ENCODE peak calls at places on chromosomes 3 and 15, in seven cellular contexts. One of them, this sample, is unnamed.

GRCh38 chr3:174439621-174440349 is 419.3 kb upstream of the NAALADL2 start:
- DNase-seq in GM13976: no peak
- DNase-seq in lower leg skin: peak
- DNase-seq in neural progenitor cell: peak
- DNase-seq in brain microvascular endothelial cell: peak
- DNase-seq in SK-N-SH: no peak
- DNase-seq in epithelial cell of esophagus: peak
- DNase-seq in this sample: no peak

GRCh38 chr3:184040010-184040409 is 8.5 kb downstream of the HTR3D start:
- DNase-seq in GM13976: no peak
- DNase-seq in lower leg skin: no peak
- DNase-seq in neural progenitor cell: peak
- DNase-seq in brain microvascular endothelial cell: peak
- DNase-seq in SK-N-SH: peak
- DNase-seq in epithelial cell of esophagus: peak
- DNase-seq in this sample: no peak

GRCh38 chr15:44243829-44244228 is 44.7 kb upstream of the GOLM2 start:
- DNase-seq in GM13976: no peak
- DNase-seq in lower leg skin: no peak
- DNase-seq in neural progenitor cell: no peak
- DNase-seq in brain microvascular endothelial cell: no peak
- DNase-seq in SK-N-SH: no peak
- DNase-seq in epithelial cell of esophagus: no peak
- DNase-seq in this sample: no peak

GRCh38 chr3:72334681-72335457 is 513.4 kb downstream of the SHQ1 start:
- DNase-seq in GM13976: no peak
- DNase-seq in lower leg skin: no peak
- DNase-seq in neural progenitor cell: peak
- DNase-seq in brain microvascular endothelial cell: no peak
- DNase-seq in SK-N-SH: peak
- DNase-seq in epithelial cell of esophagus: no peak
- DNase-seq in this sample: no peak

GRCh38 chr3:184229424-184230080 is at the start of gene VWA5B2:
- DNase-seq in GM13976: peak
- DNase-seq in lower leg skin: no peak
- DNase-seq in neural progenitor cell: peak
- DNase-seq in brain microvascular endothelial cell: no peak
- DNase-seq in SK-N-SH: peak
- DNase-seq in epithelial cell of esophagus: peak
- DNase-seq in this sample: peak

GRCh38 chr3:80771085-80771484 is 990.4 kb downstream of the GBE1 start:
- DNase-seq in GM13976: no peak
- DNase-seq in lower leg skin: no peak
- DNase-seq in neural progenitor cell: no peak
- DNase-seq in brain microvascular endothelial cell: no peak
- DNase-seq in SK-N-SH: peak
- DNase-seq in epithelial cell of esophagus: no peak
- DNase-seq in this sample: no peak

GRCh38 chr3:8233938-8234337 is 267.7 kb upstream of the LMCD1 start:
- DNase-seq in GM13976: no peak
- DNase-seq in lower leg skin: no peak
- DNase-seq in neural progenitor cell: no peak
- DNase-seq in brain microvascular endothelial cell: no peak
- DNase-seq in SK-N-SH: no peak
- DNase-seq in epithelial cell of esophagus: no peak
- DNase-seq in this sample: no peak

GRCh38 chr15:82945326-82945725 is 7.2 kb downstream of the HOMER2 start:
- DNase-seq in GM13976: no peak
- DNase-seq in lower leg skin: no peak
- DNase-seq in neural progenitor cell: no peak
- DNase-seq in brain microvascular endothelial cell: no peak
- DNase-seq in SK-N-SH: no peak
- DNase-seq in epithelial cell of esophagus: no peak
- DNase-seq in this sample: no peak

GRCh38 chr15:26095710-26096330 is 232.7 kb upstream of the ATP10A start:
- DNase-seq in GM13976: no peak
- DNase-seq in lower leg skin: no peak
- DNase-seq in neural progenitor cell: peak
- DNase-seq in brain microvascular endothelial cell: no peak
- DNase-seq in SK-N-SH: no peak
- DNase-seq in epithelial cell of esophagus: no peak
- DNase-seq in this sample: no peak

GRCh38 chr3:141235661-141236171 is 4.1 kb downstream of the PXYLP1 start:
- DNase-seq in GM13976: no peak
- DNase-seq in lower leg skin: no peak
- DNase-seq in neural progenitor cell: no peak
- DNase-seq in brain microvascular endothelial cell: no peak
- DNase-seq in SK-N-SH: no peak
- DNase-seq in epithelial cell of esophagus: no peak
- DNase-seq in this sample: no peak

GRCh38 chr3:179991877-179992276 is 44.9 kb downstream of the PEX5L start:
- DNase-seq in GM13976: no peak
- DNase-seq in lower leg skin: no peak
- DNase-seq in neural progenitor cell: no peak
- DNase-seq in brain microvascular endothelial cell: no peak
- DNase-seq in SK-N-SH: no peak
- DNase-seq in epithelial cell of esophagus: peak
- DNase-seq in this sample: no peak

GRCh38 chr3:188690932-188691331 is 480.8 kb upstream of the TPRG1 start:
- DNase-seq in GM13976: no peak
- DNase-seq in lower leg skin: no peak
- DNase-seq in neural progenitor cell: no peak
- DNase-seq in brain microvascular endothelial cell: no peak
- DNase-seq in SK-N-SH: no peak
- DNase-seq in epithelial cell of esophagus: no peak
- DNase-seq in this sample: no peak

GRCh38 chr3:61650276-61650675 is 88.9 kb downstream of the PTPRG start:
- DNase-seq in GM13976: no peak
- DNase-seq in lower leg skin: peak
- DNase-seq in neural progenitor cell: no peak
- DNase-seq in brain microvascular endothelial cell: no peak
- DNase-seq in SK-N-SH: no peak
- DNase-seq in epithelial cell of esophagus: no peak
- DNase-seq in this sample: no peak

GRCh38 chr3:61646360-61646759 is 85.0 kb downstream of the PTPRG start:
- DNase-seq in GM13976: no peak
- DNase-seq in lower leg skin: no peak
- DNase-seq in neural progenitor cell: no peak
- DNase-seq in brain microvascular endothelial cell: no peak
- DNase-seq in SK-N-SH: no peak
- DNase-seq in epithelial cell of esophagus: no peak
- DNase-seq in this sample: no peak

GRCh38 chr3:61645148-61645547 is 83.8 kb downstream of the PTPRG start:
- DNase-seq in GM13976: no peak
- DNase-seq in lower leg skin: no peak
- DNase-seq in neural progenitor cell: no peak
- DNase-seq in brain microvascular endothelial cell: no peak
- DNase-seq in SK-N-SH: no peak
- DNase-seq in epithelial cell of esophagus: peak
- DNase-seq in this sample: no peak

GRCh38 chr3:61649381-61650170 is 88.2 kb downstream of the PTPRG start:
- DNase-seq in GM13976: no peak
- DNase-seq in lower leg skin: no peak
- DNase-seq in neural progenitor cell: no peak
- DNase-seq in brain microvascular endothelial cell: no peak
- DNase-seq in SK-N-SH: no peak
- DNase-seq in epithelial cell of esophagus: no peak
- DNase-seq in this sample: no peak

GRCh38 chr3:61646851-61647525 is 85.6 kb downstream of the PTPRG start:
- DNase-seq in GM13976: no peak
- DNase-seq in lower leg skin: no peak
- DNase-seq in neural progenitor cell: no peak
- DNase-seq in brain microvascular endothelial cell: no peak
- DNase-seq in SK-N-SH: no peak
- DNase-seq in epithelial cell of esophagus: no peak
- DNase-seq in this sample: no peak
- TF ChIP-seq CTCF in GM13976: no peak
- TF ChIP-seq CTCF in lower leg skin: no peak
- TF ChIP-seq CTCF in neural progenitor cell: no peak
- TF ChIP-seq CTCF in brain microvascular endothelial cell: no peak
- TF ChIP-seq CTCF in SK-N-SH: no peak
- TF ChIP-seq CTCF in epithelial cell of esophagus: no peak
- TF ChIP-seq CTCF in this sample: no peak

GRCh38 chr3:159877924-159878323 is 110.7 kb upstream of the IL12A start:
- DNase-seq in GM13976: no peak
- DNase-seq in lower leg skin: no peak
- DNase-seq in neural progenitor cell: no peak
- DNase-seq in brain microvascular endothelial cell: no peak
- DNase-seq in SK-N-SH: no peak
- DNase-seq in epithelial cell of esophagus: peak
- DNase-seq in this sample: no peak

GRCh38 chr3:159870723-159871122 is 117.9 kb upstream of the IL12A start:
- DNase-seq in GM13976: no peak
- DNase-seq in lower leg skin: no peak
- DNase-seq in neural progenitor cell: no peak
- DNase-seq in brain microvascular endothelial cell: no peak
- DNase-seq in SK-N-SH: no peak
- DNase-seq in epithelial cell of esophagus: no peak
- DNase-seq in this sample: no peak

GRCh38 chr3:159867372-159867771 is 121.3 kb upstream of the IL12A start:
- DNase-seq in GM13976: no peak
- DNase-seq in lower leg skin: no peak
- DNase-seq in neural progenitor cell: no peak
- DNase-seq in brain microvascular endothelial cell: no peak
- DNase-seq in SK-N-SH: no peak
- DNase-seq in epithelial cell of esophagus: no peak
- DNase-seq in this sample: no peak

GRCh38 chr3:159872374-159873109 is 116.1 kb upstream of the IL12A start:
- DNase-seq in GM13976: no peak
- DNase-seq in lower leg skin: no peak
- DNase-seq in neural progenitor cell: no peak
- DNase-seq in brain microvascular endothelial cell: peak
- DNase-seq in SK-N-SH: no peak
- DNase-seq in epithelial cell of esophagus: peak
- DNase-seq in this sample: no peak
- TF ChIP-seq CTCF in GM13976: no peak
- TF ChIP-seq CTCF in lower leg skin: no peak
- TF ChIP-seq CTCF in neural progenitor cell: no peak
- TF ChIP-seq CTCF in brain microvascular endothelial cell: peak
- TF ChIP-seq CTCF in SK-N-SH: peak
- TF ChIP-seq CTCF in epithelial cell of esophagus: peak
- TF ChIP-seq CTCF in this sample: no peak

DNA sequence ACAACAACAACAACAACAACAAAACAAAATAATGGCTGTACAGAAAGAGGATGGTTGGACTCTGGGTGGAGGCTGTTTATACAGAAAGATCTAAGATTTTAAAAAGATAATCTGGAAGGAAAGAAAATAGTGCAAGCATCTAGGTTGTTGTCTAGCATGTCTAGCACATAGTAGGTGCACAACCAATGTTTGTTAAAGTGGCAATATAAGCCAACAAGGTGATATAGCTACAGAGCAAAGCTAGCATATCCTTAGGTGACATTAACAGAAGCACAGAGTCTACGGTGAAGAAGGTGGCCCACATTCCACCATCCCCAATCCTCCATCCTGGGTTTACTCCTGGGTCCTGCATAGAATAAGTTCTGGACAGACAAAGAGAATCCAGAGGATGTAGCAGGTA is 4.7 kb downstream of the TMEM40 start:
- DNase-seq in GM13976: no peak
- DNase-seq in lower leg skin: no peak
- DNase-seq in neural progenitor cell: no peak
- DNase-seq in brain microvascular endothelial cell: no peak
- DNase-seq in SK-N-SH: no peak
- DNase-seq in epithelial cell of esophagus: no peak
- DNase-seq in this sample: no peak
- TF ChIP-seq CTCF in GM13976: no peak
- TF ChIP-seq CTCF in lower leg skin: no peak
- TF ChIP-seq CTCF in neural progenitor cell: no peak
- TF ChIP-seq CTCF in brain microvascular endothelial cell: no peak
- TF ChIP-seq CTCF in SK-N-SH: no peak
- TF ChIP-seq CTCF in epithelial cell of esophagus: no peak
- TF ChIP-seq CTCF in this sample: no peak

GRCh38 chr15:50320504-50320903 is 34.5 kb downstream of the GABPB1 start:
- DNase-seq in GM13976: no peak
- DNase-seq in lower leg skin: no peak
- DNase-seq in neural progenitor cell: no peak
- DNase-seq in brain microvascular endothelial cell: no peak
- DNase-seq in SK-N-SH: no peak
- DNase-seq in epithelial cell of esophagus: no peak
- DNase-seq in this sample: no peak

GRCh38 chr15:50321680-50322079 is 33.3 kb downstream of the GABPB1 start:
- DNase-seq in GM13976: no peak
- DNase-seq in lower leg skin: no peak
- DNase-seq in neural progenitor cell: no peak
- DNase-seq in brain microvascular endothelial cell: no peak
- DNase-seq in SK-N-SH: no peak
- DNase-seq in epithelial cell of esophagus: no peak
- DNase-seq in this sample: no peak

GRCh38 chr15:50318697-50319096 is 36.3 kb downstream of the GABPB1 start:
- DNase-seq in GM13976: no peak
- DNase-seq in lower leg skin: no peak
- DNase-seq in neural progenitor cell: no peak
- DNase-seq in brain microvascular endothelial cell: no peak
- DNase-seq in SK-N-SH: no peak
- DNase-seq in epithelial cell of esophagus: no peak
- DNase-seq in this sample: no peak

GRCh38 chr15:50312636-50313035 is 42.4 kb downstream of the GABPB1 start:
- DNase-seq in GM13976: no peak
- DNase-seq in lower leg skin: no peak
- DNase-seq in neural progenitor cell: no peak
- DNase-seq in brain microvascular endothelial cell: no peak
- DNase-seq in SK-N-SH: no peak
- DNase-seq in epithelial cell of esophagus: no peak
- DNase-seq in this sample: no peak

DNA sequence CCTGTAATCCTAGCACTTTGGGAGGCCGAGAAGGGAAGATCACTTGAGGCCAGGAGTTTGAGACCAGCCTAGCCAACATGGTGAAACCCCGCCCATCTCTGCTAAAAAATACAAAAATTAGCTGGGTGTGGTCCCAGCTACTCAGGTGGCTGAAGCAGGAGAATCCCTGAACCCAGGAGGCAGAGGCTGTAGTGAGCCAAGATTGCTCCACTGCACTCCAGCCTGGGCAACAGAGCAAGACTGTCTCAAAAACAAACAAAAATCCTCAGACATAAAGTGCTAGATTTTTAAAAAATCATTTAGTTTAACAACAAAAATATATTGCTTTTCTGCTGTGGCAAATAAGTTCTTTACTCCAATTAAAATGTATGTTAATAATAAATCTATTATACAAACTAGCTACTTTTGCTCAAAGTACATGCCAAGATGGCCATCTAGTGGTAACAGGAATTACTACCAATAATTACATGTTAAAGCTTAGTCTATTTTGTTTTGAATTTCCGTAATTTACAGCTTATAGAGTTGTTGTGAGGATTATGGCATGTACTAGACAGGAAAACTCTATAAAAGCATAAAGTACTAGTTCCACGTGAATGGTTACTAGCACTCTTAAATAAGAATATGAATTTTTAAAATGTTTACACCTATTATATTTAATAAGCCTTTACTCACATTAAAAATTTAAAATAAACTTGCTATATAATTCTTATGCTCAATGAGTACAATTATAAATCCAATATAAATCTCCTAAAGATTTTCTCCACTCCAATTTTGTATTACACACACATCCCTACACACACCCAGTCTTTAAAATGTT is 39.0 kb downstream of the GABPB1 start:
- DNase-seq in GM13976: peak
- DNase-seq in lower leg skin: no peak
- DNase-seq in neural progenitor cell: peak
- DNase-seq in brain microvascular endothelial cell: no peak
- DNase-seq in SK-N-SH: peak
- DNase-seq in epithelial cell of esophagus: peak
- DNase-seq in this sample: peak
- TF ChIP-seq CTCF in GM13976: peak
- TF ChIP-seq CTCF in lower leg skin: no peak
- TF ChIP-seq CTCF in neural progenitor cell: peak
- TF ChIP-seq CTCF in brain microvascular endothelial cell: peak
- TF ChIP-seq CTCF in SK-N-SH: peak
- TF ChIP-seq CTCF in epithelial cell of esophagus: peak
- TF ChIP-seq CTCF in this sample: peak

GRCh38 chr3:89851974-89852621 is 744.7 kb downstream of the EPHA3 start:
- DNase-seq in GM13976: no peak
- DNase-seq in lower leg skin: no peak
- DNase-seq in neural progenitor cell: peak
- DNase-seq in brain microvascular endothelial cell: peak
- DNase-seq in SK-N-SH: peak
- DNase-seq in epithelial cell of esophagus: peak
- DNase-seq in this sample: no peak
- TF ChIP-seq CTCF in GM13976: no peak
- TF ChIP-seq CTCF in lower leg skin: no peak
- TF ChIP-seq CTCF in neural progenitor cell: peak
- TF ChIP-seq CTCF in brain microvascular endothelial cell: peak
- TF ChIP-seq CTCF in SK-N-SH: peak
- TF ChIP-seq CTCF in epithelial cell of esophagus: peak
- TF ChIP-seq CTCF in this sample: peak